ENCODE peak calls at places on chromosomes 7 and 10, in four cellular contexts. J is IMR-90, P is GM12878, O is K562. A is an unnamed sample.

GRCh38 chr10:60821661-60822060 is 43.4 kb downstream of the CDK1 start:
- DNase-seq in J (peak), P (no peak), O (no peak), A (peak)

GRCh38 chr7:104124893-104125292 is 82.9 kb downstream of the ORC5 start:
- DNase-seq in O (no peak), P (no peak), J (no peak), A (no peak)

GRCh38 chr10:114379631-114380041 is 24.7 kb downstream of the AFAP1L2 start:
- DNase-seq in P (no peak), O (no peak), J (no peak), A (peak)

GRCh38 chr7:33276325-33276724 is 147.0 kb downstream of the BBS9 start:
- DNase-seq in P (peak), O (no peak), J (no peak), A (no peak)

GRCh38 chr7:84705701-84706100 is 481.2 kb downstream of the SEMA3D start:
- DNase-seq in J (no peak), O (no peak), P (no peak), A (no peak)

GRCh38 chr10:26483554-26483953 is 45.4 kb downstream of the APBB1IP start:
- DNase-seq in J (no peak), P (no peak), O (no peak), A (no peak)

GRCh38 chr7:1284743-1285458 is 52.2 kb downstream of the UNCX start:
- DNase-seq in O (no peak), P (no peak), J (no peak), A (no peak)

GRCh38 chr7:52794621-52795020 is 240.8 kb upstream of the POM121L12 start:
- DNase-seq in O (no peak), P (no peak), J (no peak), A (no peak)

GRCh38 chr10:70902659-70903261 is 14.4 kb upstream of the PCBD1 start:
- DNase-seq in P (no peak), J (no peak), O (peak), A (no peak)

GRCh38 chr10:69361303-69361614 is 55.5 kb downstream of the TACR2 start:
- DNase-seq in J (no peak), O (no peak), P (no peak), A (no peak)

GRCh38 chr7:27237735-27238334 is 4.8 kb upstream of the EVX1 start:
- DNase-seq in P (no peak), O (no peak), J (peak), A (no peak)

GRCh38 chr7:2959828-2960599 is 83.7 kb downstream of the CARD11 start:
- DNase-seq in J (no peak), P (no peak), O (no peak), A (no peak)

GRCh38 chr7:5776894-5777645 is 4.4 kb downstream of the RNF216 start:
- DNase-seq in P (no peak), O (no peak), J (no peak), A (no peak)

GRCh38 chr10:117545141-117546019 is 2.8 kb downstream of the EMX2 start:
- DNase-seq in J (no peak), P (no peak), O (no peak), A (no peak)

GRCh38 chr7:522071-522937 is 2.7 kb upstream of the PDGFA start:
- DNase-seq in O (peak), P (peak), J (peak), A (peak)

GRCh38 chr7:117248810-117249209 is 74.0 kb downstream of the WNT2 start:
- DNase-seq in P (no peak), J (peak), O (no peak), A (no peak)

GRCh38 chr7:94969434-94970084 is 62.2 kb downstream of the PPP1R9A start:
- DNase-seq in J (no peak), P (no peak), O (no peak), A (no peak)

GRCh38 chr10:13961096-13961495 is 369.6 kb downstream of the FRMD4A start:
- DNase-seq in P (no peak), J (peak), O (no peak), A (peak)

GRCh38 chr10:338176-339037 is 203.2 kb downstream of the ZMYND11 start:
- DNase-seq in J (peak), P (no peak), O (no peak), A (no peak)

GRCh38 chr7:145978769-145979168 is 137.8 kb upstream of the CNTNAP2 start:
- DNase-seq in O (no peak), J (no peak), P (no peak), A (no peak)

GRCh38 chr10:116925061-116925460 is 75.8 kb downstream of the ENO4 start:
- DNase-seq in J (no peak), P (no peak), O (no peak), A (no peak)

GRCh38 chr7:143282124-143282523 is 2.6 kb upstream of the TMEM139 start:
- DNase-seq in O (no peak), J (no peak), P (no peak), A (no peak)

GRCh38 chr7:46089281-46089680 is 168.2 kb upstream of the IGFBP3 start:
- DNase-seq in O (no peak), J (peak), P (no peak), A (no peak)

GRCh38 chr7:104967595-104967994 is 46.4 kb upstream of the KMT2E start:
- DNase-seq in O (no peak), P (no peak), J (peak), A (no peak)

GRCh38 chr10:129531195-129531968 is 64.3 kb downstream of the MGMT start:
- DNase-seq in P (no peak), J (peak), O (no peak), A (no peak)

GRCh38 chr10:110323503-110323902 is 18.8 kb upstream of the SMNDC1 start:
- DNase-seq in O (no peak), P (no peak), J (peak), A (no peak)

GRCh38 chr7:101747758-101748345 is 69.6 kb upstream of the CUX1 start:
- DNase-seq in O (no peak), J (no peak), P (no peak), A (no peak)

GRCh38 chr7:103811997-103812396 is 177.5 kb downstream of the RELN start:
- DNase-seq in P (no peak), J (no peak), O (no peak), A (no peak)

GRCh38 chr10:111114931-111115500 is 38.2 kb downstream of the ADRA2A start:
- DNase-seq in P (no peak), O (no peak), J (no peak), A (no peak)

GRCh38 chr7:132403465-132404110 is 172.7 kb downstream of the PLXNA4 start:
- DNase-seq in J (no peak), O (no peak), P (no peak), A (no peak)

GRCh38 chr10:77421576-77421975 is 216.0 kb downstream of the KCNMA1 start:
- DNase-seq in P (no peak), O (no peak), J (no peak), A (no peak)

GRCh38 chr10:113504423-113504822 is 48.4 kb upstream of the HABP2 start:
- DNase-seq in O (no peak), J (no peak), P (no peak), A (no peak)

GRCh38 chr10:15084502-15084922 is 4.1 kb downstream of the ACBD7 start:
- DNase-seq in P (no peak), J (peak), O (peak), A (peak)

GRCh38 chr10:22453948-22454347 is 108.7 kb downstream of the SPAG6 start:
- DNase-seq in O (no peak), J (no peak), P (no peak), A (no peak)

GRCh38 chr7:27329917-27330316 is 87.3 kb downstream of the EVX1 start:
- DNase-seq in P (no peak), O (no peak), J (no peak), A (no peak)

GRCh38 chr7:75611557-75612178 is 119.5 kb downstream of the SPDYE5 start:
- DNase-seq in O (no peak), J (no peak), P (no peak), A (peak)

GRCh38 chr7:75613351-75613750 is 121.2 kb downstream of the SPDYE5 start:
- DNase-seq in J (no peak), O (no peak), P (no peak), A (no peak)

GRCh38 chr7:75604408-75604807 is 112.3 kb downstream of the SPDYE5 start:
- DNase-seq in O (no peak), P (no peak), J (no peak), A (no peak)

GRCh38 chr7:75614390-75614789 is 122.3 kb downstream of the SPDYE5 start:
- DNase-seq in P (no peak), O (no peak), J (no peak), A (no peak)

DNA sequence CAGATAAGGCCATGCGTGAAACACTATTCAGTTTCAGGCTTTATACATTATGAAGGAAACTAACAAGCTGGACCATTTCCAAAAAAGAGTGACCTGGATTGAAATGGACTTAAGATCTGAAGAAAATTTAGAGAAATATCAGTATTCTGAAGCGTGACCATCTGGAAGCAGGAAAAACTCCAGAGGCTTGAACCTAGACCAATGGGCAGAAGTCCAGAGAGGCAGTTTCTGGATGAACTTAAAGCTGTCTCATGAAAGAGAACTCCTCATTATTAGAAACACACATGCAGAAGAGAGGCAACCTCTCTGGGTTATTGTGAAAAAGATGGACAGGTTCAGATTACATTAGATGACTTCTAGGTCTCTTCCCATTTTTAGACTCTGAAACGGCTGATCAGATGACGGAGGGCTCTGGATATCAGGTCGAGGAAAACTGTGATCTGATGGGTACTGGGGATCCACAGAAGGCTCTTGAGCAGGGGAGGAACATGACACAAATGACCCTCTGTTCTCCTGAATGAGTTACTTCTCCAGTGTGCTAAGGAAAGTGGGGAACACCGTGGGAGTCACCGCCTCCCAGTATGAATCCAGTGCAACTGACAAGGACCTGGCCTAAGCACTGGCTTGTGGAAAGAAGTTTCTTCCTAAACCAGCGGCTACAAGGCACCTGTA is 116.5 kb downstream of the SPDYE5 start:
- DNase-seq in O (no peak), J (no peak), P (no peak), A (no peak)
- TF ChIP-seq FOS in O (no peak), J (no peak), P (no peak), A (no peak)

GRCh38 chr10:119562097-119562496 is 19.6 kb upstream of the RGS10 start:
- DNase-seq in P (no peak), J (no peak), O (no peak), A (no peak)
- TF ChIP-seq FOS in P (no peak), J (no peak), O (no peak), A (no peak)

GRCh38 chr10:27779462-27779861 is 33.8 kb upstream of the MKX start:
- DNase-seq in P (no peak), J (peak), O (no peak), A (no peak)
- TF ChIP-seq FOS in P (no peak), J (no peak), O (no peak), A (no peak)

DNA sequence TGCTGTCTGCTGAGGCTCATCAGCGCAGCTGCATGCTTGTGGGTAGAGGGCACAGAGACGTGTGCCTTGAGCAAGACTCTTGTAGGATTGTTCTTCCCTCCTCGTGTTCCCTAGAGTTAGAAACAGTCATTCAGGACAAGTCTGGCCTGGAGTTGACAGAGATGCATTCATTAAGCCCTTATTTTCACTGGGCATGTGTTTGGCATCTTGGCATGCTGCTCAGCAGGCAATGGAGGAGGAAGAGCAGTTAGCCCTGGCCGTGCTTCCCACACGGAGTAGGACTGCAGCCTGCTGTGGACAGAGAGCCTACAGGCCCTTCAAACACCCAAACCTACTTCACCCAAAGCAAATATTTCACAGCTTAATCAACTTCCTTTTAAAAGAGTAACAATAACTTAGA is 73.0 kb upstream of the GJD4 start:
- DNase-seq in O (no peak), P (no peak), J (no peak), A (no peak)
- TF ChIP-seq FOS in O (no peak), P (no peak), J (no peak), A (no peak)

GRCh38 chr7:30692438-30692837 is 10.2 kb upstream of the CRHR2 start:
- DNase-seq in P (no peak), O (no peak), J (no peak), A (no peak)

GRCh38 chr7:30692882-30693281 is 10.6 kb upstream of the CRHR2 start:
- DNase-seq in O (no peak), J (no peak), P (no peak), A (no peak)

GRCh38 chr7:30690011-30690410 is 7.8 kb upstream of the CRHR2 start:
- DNase-seq in J (no peak), P (no peak), O (no peak), A (no peak)

GRCh38 chr7:30687604-30688003 is 5.3 kb upstream of the CRHR2 start:
- DNase-seq in J (no peak), O (no peak), P (no peak), A (no peak)

DNA sequence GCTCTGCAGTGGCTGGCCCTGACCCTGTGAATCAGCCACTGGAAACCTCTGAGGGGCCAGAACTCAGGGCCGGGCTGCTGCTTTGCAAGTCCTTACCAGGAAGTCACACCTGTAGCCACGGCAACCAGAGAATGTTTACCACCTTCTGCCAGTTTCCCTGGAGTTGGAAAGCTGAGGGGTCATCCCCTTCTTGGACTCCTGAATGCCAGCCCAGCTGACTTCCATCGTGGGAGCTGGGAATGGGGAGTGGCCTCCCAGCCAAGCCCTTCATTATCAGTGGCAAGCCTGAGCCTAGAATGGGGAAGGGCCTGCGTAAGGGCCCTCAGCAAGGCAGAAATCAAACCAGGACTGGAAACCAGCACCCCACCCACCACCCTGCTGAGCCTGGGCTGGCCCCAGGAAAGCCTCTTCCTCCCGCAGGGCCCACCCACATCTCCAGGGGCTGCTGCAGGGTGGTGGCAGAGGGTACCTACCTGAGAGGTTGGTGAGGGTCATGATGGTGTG is 6.5 kb upstream of the CRHR2 start:
- DNase-seq in O (no peak), J (no peak), P (no peak), A (no peak)
- TF ChIP-seq FOS in O (no peak), J (no peak), P (no peak), A (no peak)

GRCh38 chr7:151406051-151406875 is 3.6 kb downstream of the WDR86 start:
- DNase-seq in P (no peak), O (no peak), J (no peak), A (no peak)
- TF ChIP-seq FOS in P (no peak), O (no peak), J (no peak), A (no peak)

A was measured in endothelial cell of umbilical vein.